ENCODE peak calls at places on chromosome 18, in five cellular contexts. R, Z, A, B and K are unnamed samples.

GRCh38 chr18:24056506-24056905 is 42.0 kb downstream of the TTC39C start:
- DNase-seq in R (no peak), Z (no peak), A (no peak), B (no peak), K (no peak)

GRCh38 chr18:59606193-59607175 is 90.7 kb downstream of the CCBE1 start:
- DNase-seq in R (no peak), Z (no peak), A (no peak), B (no peak), K (no peak)

GRCh38 chr18:240175-240574 is 27.7 kb downstream of the THOC1 start:
- DNase-seq in R (no peak), Z (no peak), A (no peak), B (no peak), K (no peak)

GRCh38 chr18:59276047-59276446 is 2.8 kb upstream of the RAX start:
- DNase-seq in R (no peak), Z (no peak), A (no peak), B (no peak), K (no peak)

GRCh38 chr18:61093967-61094366 is 239.3 kb upstream of the CDH20 start:
- DNase-seq in R (no peak), Z (no peak), A (no peak), B (no peak), K (no peak)

GRCh38 chr18:62663731-62664336 is 51.5 kb upstream of the PHLPP1 start:
- DNase-seq in R (no peak), Z (no peak), A (no peak), B (no peak), K (no peak)

GRCh38 chr18:48790869-48791635 is 159.7 kb downstream of the SMAD7 start:
- DNase-seq in R (no peak), Z (no peak), A (no peak), B (no peak), K (peak)

GRCh38 chr18:73852789-73853188 is 294.8 kb downstream of the FBXO15 start:
- DNase-seq in R (no peak), Z (no peak), A (no peak), B (no peak), K (no peak)

GRCh38 chr18:70107037-70107436 is 98.5 kb downstream of the RTTN start:
- DNase-seq in R (no peak), Z (no peak), A (no peak), B (no peak), K (no peak)

GRCh38 chr18:54690198-54690597 is 99.2 kb downstream of the DYNAP start:
- DNase-seq in R (no peak), Z (no peak), A (no peak), B (no peak), K (no peak)

GRCh38 chr18:13808294-13809024 is 15.5 kb upstream of the MC5R start:
- DNase-seq in R (no peak), Z (no peak), A (no peak), B (no peak), K (no peak)

GRCh38 chr18:2961828-2962227 is 51.1 kb downstream of the LPIN2 start:
- DNase-seq in R (no peak), Z (no peak), A (no peak), B (no peak), K (no peak)

GRCh38 chr18:1020731-1021344 is 116.2 kb downstream of the ADCYAP1 start:
- DNase-seq in R (no peak), Z (no peak), A (no peak), B (no peak), K (no peak)

GRCh38 chr18:61893304-61893970 is 630 bp upstream of the RNF152 start:
- DNase-seq in R (peak), Z (no peak), A (peak), B (no peak), K (no peak)

GRCh38 chr18:3463052-3463451 is 13.1 kb downstream of the TGIF1 start:
- DNase-seq in R (no peak), Z (no peak), A (no peak), B (no peak), K (no peak)

GRCh38 chr18:60053747-60054304 is 154.0 kb downstream of the PMAIP1 start:
- DNase-seq in R (no peak), Z (no peak), A (no peak), B (no peak), K (no peak)

GRCh38 chr18:59087391-59087790 is 52.3 kb upstream of the SEC11C start:
- DNase-seq in R (peak), Z (no peak), A (no peak), B (no peak), K (no peak)

GRCh38 chr18:76592981-76593381 is 97.9 kb upstream of the ZNF516 start:
- DNase-seq in R (no peak), Z (no peak), A (no peak), B (no peak), K (no peak)

GRCh38 chr18:26424428-26425147 is 123.8 kb downstream of the KCTD1 start:
- DNase-seq in R (no peak), Z (no peak), A (no peak), B (no peak), K (no peak)

GRCh38 chr18:78402440-78402839 is 577.2 kb upstream of the SALL3 start:
- DNase-seq in R (no peak), Z (no peak), A (no peak), B (no peak), K (no peak)

GRCh38 chr18:42157420-42157819 is 202.4 kb downstream of the PIK3C3 start:
- DNase-seq in R (no peak), Z (no peak), A (no peak), B (no peak), K (no peak)

GRCh38 chr18:13051159-13051558 is 60.0 kb downstream of the CEP192 start:
- DNase-seq in R (no peak), Z (no peak), A (no peak), B (no peak), K (no peak)

GRCh38 chr18:46712406-46712805 is 44.4 kb downstream of the ST8SIA5 start:
- DNase-seq in R (no peak), Z (no peak), A (no peak), B (no peak), K (no peak)

GRCh38 chr18:68533641-68534040 is 181.3 kb downstream of the TMX3 start:
- DNase-seq in R (no peak), Z (no peak), A (no peak), B (no peak), K (no peak)

GRCh38 chr18:50069422-50069821 is 125.5 kb downstream of the MYO5B start:
- DNase-seq in R (no peak), Z (no peak), A (no peak), B (no peak), K (no peak)